ENCODE peak calls at places on chromosome 20, in nine cellular contexts. A is CD8-positive, alpha-beta memory T cell; I is GM23248; J is testis; M is esophagus squamous epithelium; Y is fibroblast of lung; K is IMR-90; P is left ventricle myocardium inferior; Q is tibial nerve. R is an unnamed sample.
A peak's percentile ranks its signal among the peaks of the same experiment; 100 is the strongest.

GRCh38 chr20:38270869-38271608 is 10.5 kb upstream of the KIAA1755 start:
- DNase-seq in Y (peak; percentile 99), J (peak; percentile 58), P (peak; percentile 77), M (no peak), Q (no peak), K (peak; percentile 99), A (no peak), I (peak; percentile 95), R (no peak)

GRCh38 chr20:39706089-39706721 is 744.1 kb downstream of the DHX35 start:
- DNase-seq in Y (peak; percentile 46), M (no peak), Q (peak; percentile 12), I (no peak), J (peak; percentile 24), A (no peak), P (peak; percentile 52), K (no peak), R (no peak)

GRCh38 chr20:56445130-56445529 is 23.3 kb upstream of the RTF2 start:
- DNase-seq in A (no peak), K (no peak), J (no peak), M (no peak), I (no peak), Q (no peak), P (no peak), Y (no peak), R (no peak)

GRCh38 chr20:25139061-25139705 is 56.3 kb upstream of the ENTPD6 start:
- DNase-seq in A (no peak), Y (no peak), Q (no peak), I (no peak), P (no peak), K (no peak), M (no peak), J (no peak), R (no peak)

GRCh38 chr20:59751075-59751711 is 146.9 kb downstream of the PHACTR3 start:
- DNase-seq in M (no peak), J (peak; percentile 84), K (peak; percentile 24), Q (peak; percentile 33), A (no peak), P (peak; percentile 68), Y (peak; percentile 5), I (peak; percentile 87), R (peak; percentile 83)

GRCh38 chr20:63693079-63693974 is 3.1 kb upstream of the TNFRSF6B start:
- DNase-seq in J (no peak), M (no peak), I (no peak), P (no peak), A (no peak), Y (no peak), Q (no peak), K (no peak), R (no peak)

GRCh38 chr20:4439461-4439860 is 282.2 kb upstream of the PRND start:
- DNase-seq in I (no peak), A (no peak), K (no peak), Y (no peak), M (no peak), P (no peak), Q (no peak), J (no peak), R (no peak)

GRCh38 chr20:10715035-10715434 is 41.2 kb upstream of the JAG1 start:
- DNase-seq in A (no peak), Y (peak; percentile 73), P (no peak), I (peak; percentile 64), J (no peak), M (no peak), K (peak; percentile 89), Q (no peak), R (no peak)

GRCh38 chr20:14997791-14998190 is 660.4 kb upstream of the FLRT3 start:
- DNase-seq in I (peak; percentile 84), Y (peak; percentile 72), K (no peak), A (no peak), P (no peak), J (no peak), M (no peak), Q (no peak), R (no peak)

GRCh38 chr20:48697845-48698491 is 129.8 kb downstream of the PREX1 start:
- DNase-seq in K (peak; percentile 64), Q (no peak), J (peak; percentile 65), A (no peak), M (no peak), I (peak; percentile 81), Y (peak; percentile 79), P (peak; percentile 85), R (peak; percentile 94)

GRCh38 chr20:36628076-36628475 is 17.9 kb downstream of the SLA2 start:
- DNase-seq in M (no peak), Q (no peak), J (no peak), A (no peak), P (no peak), I (no peak), K (peak; percentile 41), Y (no peak), R (no peak)

DNA sequence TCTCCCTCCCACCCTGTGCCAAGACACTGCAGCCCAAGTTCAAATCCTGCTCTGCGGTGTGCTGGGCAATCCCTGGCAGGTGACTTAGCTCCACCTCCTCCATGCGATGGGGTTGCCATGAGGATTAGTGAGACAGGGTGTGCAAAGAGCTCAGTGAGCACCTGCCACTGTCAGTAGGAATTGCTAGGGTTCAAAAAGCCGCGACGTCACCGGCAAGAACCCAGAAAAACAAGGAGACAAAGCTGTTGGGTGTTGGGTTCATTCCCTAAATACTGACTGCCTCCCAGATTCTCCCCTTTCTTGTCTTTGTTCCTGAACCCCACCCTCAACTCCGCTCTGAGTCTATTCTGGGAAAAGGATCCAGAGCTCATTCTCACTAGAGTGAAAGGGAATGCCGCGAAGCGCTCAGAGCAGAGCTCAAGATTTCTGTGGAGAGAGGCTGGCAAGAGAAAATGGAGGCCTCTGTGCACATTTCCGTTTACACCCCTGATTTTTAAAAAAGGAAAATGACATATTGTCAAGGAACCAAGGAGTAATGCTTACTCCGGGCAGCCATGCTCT is 13.3 kb downstream of the PMEPA1 start:
- DNase-seq in A (no peak), J (no peak), I (no peak), Q (no peak), K (no peak), Y (no peak), M (no peak), P (no peak), R (no peak)
- H3K4me1 ChIP-seq in A (no peaks in the 10 kb centered on the region), J (no peaks in the 10 kb centered on the region), I (peaks cover 20% of the 10 kb centered on the region), Q (peaks cover 13% of the 10 kb centered on the region), K (peaks cover 17% of the 10 kb centered on the region), Y (peaks cover 7% of the 10 kb centered on the region), M (peaks cover 35% of the 10 kb centered on the region), P (peaks cover 58% of the 10 kb centered on the region), R (peaks cover 13% of the 10 kb centered on the region)

GRCh38 chr20:47223896-47224295 is 132.6 kb downstream of the ZMYND8 start:
- DNase-seq in I (no peak), K (no peak), Q (no peak), M (no peak), Y (no peak), A (no peak), P (no peak), J (no peak), R (no peak)
- H3K27ac ChIP-seq in I (no peak overlapping the region), K (no peak overlapping the region), Q (no peak overlapping the region), M (no peak overlapping the region), Y (no peak overlapping the region), A (no peak overlapping the region), P (no peak overlapping the region), J (no peak overlapping the region), R (no peak overlapping the region)

DNA sequence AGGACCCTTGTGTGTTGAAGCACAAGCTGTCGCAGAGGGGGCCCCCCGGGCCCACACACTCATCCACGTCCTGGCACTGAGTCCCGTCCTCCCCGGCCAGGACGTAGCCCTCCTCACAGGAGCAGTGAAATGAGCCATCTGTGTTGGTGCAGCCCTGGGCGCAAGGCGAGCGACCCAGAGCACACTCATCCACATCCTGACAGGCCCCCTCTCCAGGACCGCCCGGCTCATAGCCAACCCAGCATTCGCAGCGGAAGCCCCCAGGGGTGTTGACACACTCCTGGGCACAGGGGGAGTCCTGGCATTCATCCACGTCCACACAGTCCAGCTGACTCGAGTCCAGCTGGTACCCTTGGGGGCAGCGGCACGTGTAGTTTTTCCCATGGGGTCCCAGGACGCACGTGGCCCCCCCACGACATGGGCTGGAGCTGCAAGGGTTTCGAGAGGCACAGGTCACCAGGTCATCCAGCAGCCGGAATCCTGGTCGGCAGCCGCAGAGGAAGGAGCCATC is 1.2 kb downstream of the CD93 start:
- DNase-seq in I (no peak), Y (no peak), Q (no peak), M (no peak), K (no peak), A (no peak), P (no peak), J (no peak), R (no peak)
- H3K4me3 ChIP-seq in I (no peak overlapping the region), Y (no peak overlapping the region), Q (peak overlapping the region; percentile 47), M (peak overlapping the region; percentile 38), K (no peak overlapping the region), A (no peak overlapping the region), P (peak overlapping the region; percentile 66), J (peak overlapping the region; percentile 56), R (peak overlapping the region; percentile 50)

GRCh38 chr20:1119524-1119923 is 1.1 kb downstream of the PSMF1 start:
- DNase-seq in M (no peak), A (no peak), I (no peak), K (no peak), P (no peak), Q (no peak), Y (no peak), J (no peak), R (no peak)
- H3K4me1 ChIP-seq in M (peaks cover 41% of the 10 kb centered on the region), A (peaks cover 52% of the 10 kb centered on the region), I (peaks cover 36% of the 10 kb centered on the region), K (peaks cover 14% of the 10 kb centered on the region), P (peaks cover 66% of the 10 kb centered on the region), Q (peaks cover 54% of the 10 kb centered on the region), Y (peaks cover 13% of the 10 kb centered on the region), J (peaks cover 34% of the 10 kb centered on the region), R (peaks cover 47% of the 10 kb centered on the region)

DNA sequence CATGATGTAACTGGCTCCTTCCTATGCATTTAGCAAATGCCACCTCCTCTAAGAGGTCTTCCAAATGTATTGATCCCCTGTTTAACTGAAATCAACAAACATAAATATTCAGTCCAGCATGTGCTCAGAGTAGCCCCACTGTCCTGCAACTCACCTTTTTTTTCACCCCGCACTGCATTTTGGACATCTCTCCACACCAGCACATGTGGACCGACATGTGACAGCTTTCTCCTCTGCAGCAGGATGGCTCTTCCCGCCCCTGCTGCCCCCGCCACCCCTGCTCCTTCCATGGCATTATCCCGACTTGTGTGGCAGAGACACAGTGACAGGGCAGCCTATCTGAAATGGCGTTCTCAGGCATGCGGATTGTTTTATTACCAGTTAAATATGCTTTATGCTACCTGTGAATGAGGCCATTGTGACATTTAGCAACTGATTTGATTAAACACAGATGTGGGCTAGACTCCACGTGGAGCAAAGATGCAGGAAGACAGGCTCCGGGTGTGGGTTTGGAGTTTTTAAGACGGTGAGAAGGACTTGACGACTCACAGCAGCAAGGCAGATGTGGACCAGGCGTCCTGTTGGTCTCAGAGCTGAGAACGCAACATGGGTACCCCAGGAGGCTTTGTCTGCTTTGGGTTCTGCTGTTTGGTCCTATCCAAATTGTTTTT is 161.2 kb downstream of the EYA2 start:
- DNase-seq in P (no peak), I (peak; percentile 47), M (no peak), K (peak; percentile 66), Q (no peak), Y (peak; percentile 4), A (no peak), J (no peak), R (no peak)
- H3K27ac ChIP-seq in P (no peak overlapping the region), I (no peak overlapping the region), M (no peak overlapping the region), K (no peak overlapping the region), Q (no peak overlapping the region), Y (no peak overlapping the region), A (no peak overlapping the region), J (no peak overlapping the region), R (no peak overlapping the region)

R was measured in upper lobe of right lung.